ENCODE peak calls at places on chromosomes 4 and X, in seven cellular contexts. K is stomach, D is thyroid gland, P is transverse colon, O is upper lobe of left lung, H is K562, J is gastrocnemius medialis. E is an unnamed sample. For H3K4me1, the result is how much of the 10 kb centered on the place peaks cover.

GRCh38 chrX:18348047-18348446 is 6.4 kb downstream of the SCML2 start:
- DNase-seq in O (no peak), J (no peak), D (no peak), K (no peak), P (no peak), H (no peak), E (no peak)

GRCh38 chr4:57080781-57081650 is 29.2 kb downstream of the IGFBP7 start:
- DNase-seq in P (no peak), O (no peak), J (no peak), K (no peak), H (no peak), D (no peak), E (no peak)

GRCh38 chr4:151934766-151935165 is 174.0 kb upstream of the GATB start:
- DNase-seq in O (no peak), K (no peak), H (no peak), J (no peak), P (no peak), D (no peak), E (no peak)

GRCh38 chr4:93199492-93199891 is 629.1 kb upstream of the ATOH1 start:
- DNase-seq in K (no peak), D (peak), O (no peak), H (peak), J (no peak), P (no peak), E (no peak)

GRCh38 chr4:170242471-170242870 is 152.7 kb upstream of the AADAT start:
- DNase-seq in J (no peak), D (no peak), H (no peak), P (no peak), O (no peak), K (no peak), E (no peak)

GRCh38 chrX:134886201-134886600 is 104.6 kb upstream of the SMIM10 start:
- DNase-seq in J (no peak), K (no peak), H (no peak), P (no peak), O (no peak), D (no peak), E (no peak)

GRCh38 chr4:23881674-23882337 is 8.0 kb downstream of the PPARGC1A start:
- DNase-seq in H (no peak), K (no peak), P (no peak), J (no peak), O (no peak), D (peak), E (peak)

GRCh38 chr4:53987761-53988171 is 76.6 kb downstream of the CHIC2 start:
- DNase-seq in D (no peak), O (no peak), H (no peak), P (no peak), K (no peak), J (no peak), E (no peak)

GRCh38 chr4:40587826-40588225 is 41.8 kb downstream of the RBM47 start:
- DNase-seq in H (no peak), P (no peak), O (no peak), K (peak), D (no peak), J (no peak), E (no peak)

GRCh38 chr4:33067221-33067620 is 2347.1 kb downstream of the PCDH7 start:
- DNase-seq in J (no peak), H (no peak), P (no peak), O (no peak), K (no peak), D (no peak), E (no peak)

GRCh38 chrX:44570524-44570923 is 27.9 kb upstream of the FUNDC1 start:
- DNase-seq in H (no peak), J (no peak), K (no peak), D (no peak), O (no peak), P (no peak), E (no peak)

GRCh38 chr4:105963461-105964400 is 68.5 kb downstream of the NPNT start:
- DNase-seq in J (no peak), K (no peak), P (no peak), O (no peak), D (no peak), H (peak), E (no peak)

GRCh38 chr4:86481429-86481828 is 112.7 kb upstream of the PTPN13 start:
- DNase-seq in D (no peak), O (no peak), K (no peak), P (no peak), H (no peak), J (no peak), E (no peak)

GRCh38 chrX:26083093-26083492 is 55.0 kb upstream of the MAGEB18 start:
- DNase-seq in H (no peak), J (no peak), D (no peak), K (no peak), P (no peak), O (no peak), E (no peak)

GRCh38 chr4:151117371-151117962 is 18.0 kb downstream of the RPS3A start:
- DNase-seq in O (no peak), H (peak), K (peak), P (peak), D (peak), J (peak), E (no peak)

GRCh38 chr4:87116230-87116629 is 104.2 kb downstream of the KLHL8 start:
- DNase-seq in J (no peak), K (no peak), O (no peak), D (no peak), H (no peak), P (no peak), E (no peak)

GRCh38 chr4:57265831-57266582 is 155.8 kb upstream of the IGFBP7 start:
- DNase-seq in H (no peak), O (no peak), J (no peak), K (no peak), D (peak), P (no peak), E (no peak)

GRCh38 chrX:15916704-15917084 is 62.1 kb upstream of the AP1S2 start:
- DNase-seq in D (no peak), J (no peak), K (no peak), P (no peak), H (no peak), O (no peak), E (no peak)

GRCh38 chr4:153393397-153393796 is 48.9 kb downstream of the MND1 start:
- DNase-seq in K (no peak), P (no peak), H (no peak), D (peak), J (peak), O (no peak), E (no peak)

GRCh38 chrX:12441376-12442128 is 303.3 kb downstream of the FRMPD4 start:
- DNase-seq in J (no peak), K (no peak), D (no peak), H (no peak), P (no peak), O (no peak), E (no peak)

GRCh38 chr4:21811576-21811975 is 137.0 kb downstream of the KCNIP4 start:
- DNase-seq in P (no peak), J (no peak), D (no peak), H (no peak), O (no peak), K (no peak), E (no peak)

GRCh38 chr4:180560896-180561295 is 1682.3 kb upstream of the TENM3 start:
- DNase-seq in D (no peak), H (no peak), K (no peak), J (no peak), O (no peak), P (no peak), E (no peak)

GRCh38 chr4:111028829-111029228 is 406.0 kb upstream of the PITX2 start:
- DNase-seq in K (no peak), O (no peak), D (no peak), H (no peak), J (no peak), P (no peak), E (no peak)

GRCh38 chr4:38752393-38752961 is 30.3 kb downstream of the TLR10 start:
- DNase-seq in O (no peak), D (no peak), J (no peak), P (no peak), H (no peak), K (no peak), E (no peak)

GRCh38 chr4:123673971-123674370 is 277.4 kb downstream of the SPRY1 start:
- DNase-seq in O (no peak), J (no peak), D (no peak), P (no peak), K (no peak), H (no peak), E (no peak)

GRCh38 chrX:154714925-154715324 is 36.0 kb downstream of the GAB3 start:
- DNase-seq in J (no peak), K (no peak), P (peak), D (peak), H (peak), O (no peak), E (no peak)

GRCh38 chrX:74924449-74925209 is 623 bp downstream of the NEXMIF start:
- DNase-seq in D (peak), K (peak), J (no peak), P (peak), H (no peak), O (peak), E (peak)

GRCh38 chr4:124931050-124931449 is 218.5 kb upstream of the ANKRD50 start:
- DNase-seq in H (no peak), J (no peak), D (no peak), P (no peak), K (no peak), O (no peak), E (no peak)

GRCh38 chr4:7777017-7777710 is 162.5 kb downstream of the AFAP1 start:
- DNase-seq in P (no peak), H (no peak), K (no peak), J (no peak), O (no peak), D (no peak), E (no peak)

GRCh38 chrX:34880656-34881055 is 61.9 kb upstream of the FAM47B start:
- DNase-seq in J (no peak), H (no peak), K (no peak), O (no peak), P (no peak), D (no peak), E (no peak)

GRCh38 chr4:107930821-107931774 is at the start of gene CYP2U1:
- DNase-seq in J (peak), H (peak), O (peak), D (peak), K (peak), P (peak), E (peak)

GRCh38 chrX:137695405-137695804 is 129.5 kb downstream of the ZIC3 start:
- DNase-seq in P (no peak), J (no peak), K (no peak), H (no peak), O (no peak), D (no peak), E (no peak)

GRCh38 chr4:122665148-122665547 is 44.3 kb upstream of the IL21 start:
- DNase-seq in J (no peak), P (no peak), O (no peak), D (peak), H (no peak), K (no peak), E (no peak)

GRCh38 chrX:45842207-45842900 is 641.7 kb upstream of the DIPK2B start:
- DNase-seq in O (no peak), P (no peak), J (no peak), H (no peak), K (no peak), D (no peak), E (no peak)

GRCh38 chr4:89023140-89023539 is 33.8 kb downstream of the FAM13A start:
- DNase-seq in O (no peak), J (no peak), D (no peak), H (no peak), K (no peak), P (no peak), E (no peak)

GRCh38 chr4:88008133-88008621 is 742 bp downstream of the PKD2 start:
- DNase-seq in D (peak), O (peak), J (no peak), H (peak), P (peak), K (peak), E (peak)

DNA sequence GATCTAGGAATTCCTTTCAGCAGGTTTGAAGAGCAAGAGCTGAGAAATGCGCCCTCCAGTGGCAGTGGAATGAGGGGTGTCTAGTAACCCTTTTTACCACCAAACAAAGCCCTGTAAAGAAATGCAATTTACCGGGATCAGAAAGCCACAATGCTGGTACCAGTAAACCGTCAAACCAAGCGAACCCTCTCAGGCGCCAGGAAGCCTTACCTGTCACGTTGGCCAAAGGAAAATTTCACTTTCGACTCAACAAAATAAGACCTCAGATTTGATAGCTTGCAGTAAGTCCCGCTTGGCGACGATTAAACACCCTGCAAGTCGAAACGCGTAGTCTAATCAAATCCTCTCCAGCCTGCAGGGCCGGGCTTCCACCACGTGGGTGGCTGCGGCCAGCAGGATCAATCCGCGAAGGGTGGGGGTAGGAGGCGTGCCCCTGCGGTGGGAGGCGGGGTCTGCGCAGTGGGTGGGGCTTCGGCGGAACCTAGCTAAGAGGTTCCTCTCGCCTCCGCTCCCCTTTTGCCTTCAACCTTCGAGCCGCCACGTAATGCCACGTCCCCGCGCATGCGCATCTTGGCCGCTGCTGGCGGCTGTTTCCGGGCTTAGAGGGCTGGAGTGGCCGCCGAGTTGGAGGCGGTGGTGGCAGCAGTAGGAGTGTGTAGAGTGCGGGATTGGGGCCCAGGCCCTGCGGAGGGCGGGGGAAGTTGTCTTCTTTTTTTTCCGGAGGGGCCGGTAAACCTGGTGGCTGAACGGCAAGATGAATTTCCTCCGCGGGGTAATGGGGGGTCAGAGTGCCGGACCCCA is at the start of gene USO1:
- DNase-seq in O (peak), K (peak), P (peak), J (peak), D (peak), H (peak), E (peak)
- TF ChIP-seq POLR2A in O (peak), K (no peak), P (peak), J (peak), D (peak), H (peak), E (peak)

GRCh38 chr4:2290974-2291704 is 29.2 kb upstream of the MXD4 start:
- DNase-seq in H (no peak), K (peak), O (no peak), D (peak), P (peak), J (no peak), E (peak)
- H3K4me1 ChIP-seq in H (under half), K (under half), O (under half), D (under half), P (under half), J (under half), E (under half)

GRCh38 chrX:2547746-2548145 is 47.0 kb upstream of the DHRSX start:
- DNase-seq in H (no peak), K (no peak), D (no peak), J (no peak), O (no peak), P (no peak), E (no peak)

GRCh38 chrX:2546496-2546895 is 45.7 kb upstream of the DHRSX start:
- DNase-seq in P (no peak), D (no peak), K (no peak), J (no peak), H (no peak), O (no peak), E (no peak)

GRCh38 chrX:2550288-2551020 is 49.7 kb upstream of the DHRSX start:
- DNase-seq in D (peak), K (no peak), J (no peak), P (no peak), O (no peak), H (no peak), E (no peak)

GRCh38 chrX:2549874-2550273 is 49.1 kb upstream of the DHRSX start:
- DNase-seq in P (no peak), H (no peak), J (no peak), O (no peak), K (no peak), D (no peak), E (no peak)

GRCh38 chrX:2548731-2549423 is 48.1 kb upstream of the DHRSX start:
- DNase-seq in P (no peak), D (no peak), O (no peak), H (no peak), K (no peak), J (no peak), E (no peak)
- TF ChIP-seq CTCF in P (no peak), D (no peak), O (no peak), H (no peak), K (no peak), J (no peak), E (no peak)

GRCh38 chrX:3639236-3639635 is 74.2 kb downstream of the PRKX start:
- DNase-seq in O (no peak), K (no peak), P (no peak), H (no peak), J (no peak), D (no peak), E (peak)

GRCh38 chrX:3638280-3638873 is 75.1 kb downstream of the PRKX start:
- DNase-seq in J (no peak), D (peak), K (peak), O (no peak), H (peak), P (peak), E (peak)

GRCh38 chrX:3631196-3631595 is 82.3 kb downstream of the PRKX start:
- DNase-seq in H (no peak), J (no peak), P (no peak), O (no peak), D (no peak), K (no peak), E (no peak)

GRCh38 chrX:3636803-3637202 is 76.6 kb downstream of the PRKX start:
- DNase-seq in K (no peak), J (no peak), P (no peak), O (no peak), D (no peak), H (no peak), E (no peak)
- TF ChIP-seq POLR2A in K (no peak), J (no peak), P (no peak), O (no peak), D (no peak), H (no peak), E (no peak)

GRCh38 chr4:94528792-94529451 is 77.2 kb downstream of the PDLIM5 start:
- DNase-seq in D (no peak), K (no peak), P (no peak), H (no peak), J (no peak), O (no peak), E (no peak)
- H3K4me1 ChIP-seq in D (under half), K (half or more), P (under half), H (under half), J (half or more), O (under half), E (under half)

DNA sequence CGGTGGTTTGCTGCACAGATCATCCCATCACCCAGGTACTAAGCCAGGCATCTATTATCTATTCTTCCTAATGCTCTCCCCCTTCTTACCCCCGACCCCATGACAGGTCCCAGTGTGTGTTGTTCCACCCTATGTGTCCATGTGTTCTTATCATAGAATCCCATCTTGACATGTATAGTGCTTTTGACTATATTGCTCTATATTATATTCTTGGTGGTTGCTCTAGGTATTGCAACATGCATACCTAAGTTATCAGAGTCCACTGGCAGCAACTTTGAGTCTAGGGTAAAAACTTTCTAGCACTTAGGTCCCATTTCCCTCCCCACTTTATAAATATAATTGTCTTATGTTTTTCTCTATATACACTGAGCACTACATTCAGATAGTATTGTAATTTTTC is 170.3 kb downstream of the TBX22 start:
- DNase-seq in O (no peak), P (no peak), K (no peak), J (no peak), H (no peak), D (no peak), E (no peak)
- TF ChIP-seq CTCF in O (no peak), P (no peak), K (no peak), J (no peak), H (no peak), D (no peak), E (no peak)

GRCh38 chrX:63754860-63755579 is 30.0 kb downstream of the ARHGEF9 start:
- DNase-seq in D (peak), P (peak), H (peak), J (peak), O (peak), K (peak), E (peak)
- TF ChIP-seq POLR2A in D (peak), P (peak), H (no peak), J (peak), O (peak), K (no peak), E (peak)

E was measured in Peyer's patch.